ENCODE peak calls at places on chromosomes 3 and 15, in ten cellular contexts. B is stimulated activated CD8-positive, alpha-beta memory T cell treated with anti-CD3 and anti-CD28 coated beads, Interleukin-15, amount 100 ng/mL, for 1 hour; A is iPS-NIHi11; I is natural killer cell treated with Interleukin-12 subunit alpha and Interleukin-12 subunit beta and Interleukin-15 and Interleukin-18, amount 100 ng/mL, for 72 hours; T is AG04449; X is stimulated activated CD4-positive, alpha-beta T cell treated with anti-CD3 and anti-CD28 coated beads, Interleukin-2, amount 100 ng/mL, for 48 hours; E is RPMI7951; D is mesendoderm; F is activated naive CD4-positive, alpha-beta T cell treated with Interleukin-2 at 50 U/mL for 16 hours; M is stomach. U is an unnamed sample.

GRCh38 chr15:41407341-41407740 is 5.0 kb upstream of the NDUFAF1 start:
- DNase-seq in T (no peak), E (no peak), B (no peak), I (no peak), X (no peak), A (no peak), M (no peak), F (no peak), D (no peak), U (no peak)

GRCh38 chr3:112463250-112463649 is 36.0 kb downstream of the BTLA start:
- DNase-seq in F (no peak), T (no peak), E (no peak), D (no peak), A (no peak), I (no peak), M (no peak), B (no peak), X (no peak), U (no peak)

GRCh38 chr3:21477896-21478295 is 273.1 kb downstream of the ZNF385D start:
- DNase-seq in X (no peak), T (peak), E (no peak), I (no peak), F (no peak), D (no peak), B (no peak), A (no peak), M (no peak), U (no peak)

GRCh38 chr3:153783106-153783505 is 338.1 kb upstream of the ARHGEF26 start:
- DNase-seq in I (no peak), M (no peak), D (peak), A (no peak), B (no peak), F (no peak), E (no peak), T (no peak), X (no peak), U (peak)

GRCh38 chr3:179676081-179676480 is 23.2 kb downstream of the USP13 start:
- DNase-seq in A (no peak), I (no peak), D (no peak), T (no peak), E (no peak), B (no peak), X (no peak), F (no peak), M (no peak), U (no peak)

GRCh38 chr15:31254431-31255175 is 72.0 kb upstream of the KLF13 start:
- DNase-seq in T (peak), E (peak), D (no peak), F (no peak), I (no peak), M (no peak), A (no peak), B (no peak), X (no peak), U (no peak)

GRCh38 chr3:162770556-162770955 is 1273.9 kb downstream of the OTOL1 start:
- DNase-seq in T (no peak), M (no peak), I (no peak), E (no peak), A (no peak), B (no peak), F (no peak), D (no peak), X (no peak), U (no peak)

GRCh38 chr3:15467227-15468181 is 40.1 kb downstream of the EAF1 start:
- DNase-seq in D (no peak), M (no peak), B (no peak), X (no peak), I (no peak), F (no peak), E (no peak), A (no peak), T (no peak), U (no peak)

GRCh38 chr3:355622-356021 is 159.1 kb downstream of the CHL1 start:
- DNase-seq in B (no peak), M (no peak), A (no peak), E (no peak), T (no peak), F (no peak), X (no peak), I (no peak), D (no peak), U (no peak)

GRCh38 chr15:63497642-63498100 is 6.7 kb upstream of the USP3 start:
- DNase-seq in A (no peak), D (no peak), I (peak), X (no peak), T (no peak), E (no peak), M (peak), B (no peak), F (peak), U (no peak)

GRCh38 chr3:52679811-52680210 is 5.9 kb downstream of the PBRM1 start:
- DNase-seq in I (no peak), A (no peak), E (no peak), X (no peak), F (no peak), B (no peak), T (no peak), M (no peak), D (no peak), U (no peak)

GRCh38 chr3:112598731-112599130 is 36.9 kb downstream of the SLC35A5 start:
- DNase-seq in I (no peak), E (no peak), F (no peak), M (no peak), X (no peak), B (no peak), A (no peak), D (no peak), T (no peak), U (no peak)

GRCh38 chr3:61961882-61962281 is 400.5 kb downstream of the PTPRG start:
- DNase-seq in F (no peak), I (no peak), T (no peak), B (no peak), A (no peak), X (no peak), M (no peak), D (no peak), E (no peak), U (no peak)

U was measured in SK-MEL-5.